ENCODE peak calls at places on chromosomes 7 and 10, in five cellular contexts. One of them, this sample, is unnamed.

GRCh38 chr7:6705959-6706665 is 635 bp downstream of the ZNF12 start:
- DNase-seq in right atrium auricular region: peak
- DNase-seq in Caki2: peak
- DNase-seq in stimulated activated naive B cell treated with anti-CD40 and anti-IgM and Interleukin-4, amounts not matched to agents 10 μg/mL and 1 μg/mL and 100 μg/mL, for 72 hours: no peak
- DNase-seq in body of pancreas: peak
- DNase-seq in this sample: no peak

GRCh38 chr7:151233111-151233701 is 923 bp downstream of the CHPF2 start:
- DNase-seq in Caki2: peak
- DNase-seq in right atrium auricular region: peak
- DNase-seq in stimulated activated naive B cell treated with anti-CD40 and anti-IgM and Interleukin-4, amounts not matched to agents 10 μg/mL and 1 μg/mL and 100 μg/mL, for 72 hours: peak
- DNase-seq in body of pancreas: peak
- DNase-seq in this sample: peak

GRCh38 chr10:29067628-29068027 is 221.2 kb upstream of the LYZL1 start:
- DNase-seq in right atrium auricular region: no peak
- DNase-seq in body of pancreas: no peak
- DNase-seq in stimulated activated naive B cell treated with anti-CD40 and anti-IgM and Interleukin-4, amounts not matched to agents 10 μg/mL and 1 μg/mL and 100 μg/mL, for 72 hours: no peak
- DNase-seq in Caki2: no peak
- DNase-seq in this sample: no peak

GRCh38 chr7:131637846-131638245 is 81.4 kb upstream of the PODXL start:
- DNase-seq in right atrium auricular region: no peak
- DNase-seq in Caki2: no peak
- DNase-seq in body of pancreas: no peak
- DNase-seq in stimulated activated naive B cell treated with anti-CD40 and anti-IgM and Interleukin-4, amounts not matched to agents 10 μg/mL and 1 μg/mL and 100 μg/mL, for 72 hours: no peak
- DNase-seq in this sample: no peak

GRCh38 chr10:598415-599170 is 90.9 kb downstream of the DIP2C start:
- DNase-seq in stimulated activated naive B cell treated with anti-CD40 and anti-IgM and Interleukin-4, amounts not matched to agents 10 μg/mL and 1 μg/mL and 100 μg/mL, for 72 hours: no peak
- DNase-seq in right atrium auricular region: no peak
- DNase-seq in Caki2: peak
- DNase-seq in body of pancreas: no peak
- DNase-seq in this sample: no peak

GRCh38 chr10:13877154-13877909 is 290.6 kb downstream of the PRPF18 start:
- DNase-seq in right atrium auricular region: peak
- DNase-seq in body of pancreas: peak
- DNase-seq in stimulated activated naive B cell treated with anti-CD40 and anti-IgM and Interleukin-4, amounts not matched to agents 10 μg/mL and 1 μg/mL and 100 μg/mL, for 72 hours: no peak
- DNase-seq in Caki2: no peak
- DNase-seq in this sample: no peak

GRCh38 chr10:99224766-99225165 is 10.9 kb downstream of the HPSE2 start:
- DNase-seq in right atrium auricular region: no peak
- DNase-seq in body of pancreas: no peak
- DNase-seq in stimulated activated naive B cell treated with anti-CD40 and anti-IgM and Interleukin-4, amounts not matched to agents 10 μg/mL and 1 μg/mL and 100 μg/mL, for 72 hours: no peak
- DNase-seq in Caki2: no peak
- DNase-seq in this sample: no peak

GRCh38 chr10:13707156-13707881 is 120.6 kb downstream of the PRPF18 start:
- DNase-seq in stimulated activated naive B cell treated with anti-CD40 and anti-IgM and Interleukin-4, amounts not matched to agents 10 μg/mL and 1 μg/mL and 100 μg/mL, for 72 hours: no peak
- DNase-seq in body of pancreas: peak
- DNase-seq in right atrium auricular region: peak
- DNase-seq in Caki2: peak
- DNase-seq in this sample: no peak

GRCh38 chr7:71026680-71027079 is 105.3 kb upstream of the GALNT17 start:
- DNase-seq in stimulated activated naive B cell treated with anti-CD40 and anti-IgM and Interleukin-4, amounts not matched to agents 10 μg/mL and 1 μg/mL and 100 μg/mL, for 72 hours: no peak
- DNase-seq in Caki2: no peak
- DNase-seq in right atrium auricular region: no peak
- DNase-seq in body of pancreas: no peak
- DNase-seq in this sample: no peak

This sample was measured in NCI-H524.